ENCODE peak calls at places on chromosomes 3 and 15, in six cellular contexts. U is MV-4-11; E is activated CD4-positive, CD25-positive, alpha-beta regulatory T cell treated with anti-CD3 and anti-CD28 coated beads, Interleukin-2, amount 50 U/mL, for 16 hours; V is GM19239; I is NCI-H2029 treated with DMSO at 0.1 percent for 48 hours; B is stimulated activated CD8-positive, alpha-beta memory T cell treated with anti-CD3 and anti-CD28 coated beads, Interleukin-12 subunit alpha, Interleukin-12 subunit beta, amount 100 ng/mL, for 4 hours. T is an unnamed sample.

GRCh38 chr15:29452881-29453731 is 183.5 kb upstream of the NSMCE3 start:
- DNase-seq in U (no peak), E (no peak), V (no peak), I (no peak), B (no peak), T (no peak)

GRCh38 chr3:185558395-185558794 is 6.0 kb upstream of the LIPH start:
- DNase-seq in U (no peak), E (no peak), V (no peak), I (no peak), B (no peak), T (no peak)

GRCh38 chr15:29276366-29276765 is 6.7 kb upstream of the NSMCE3 start:
- DNase-seq in U (no peak), E (no peak), V (no peak), I (no peak), B (no peak), T (no peak)

GRCh38 chr15:66702770-66703539 is 919 bp downstream of the SMAD6 start:
- DNase-seq in U (peak), E (no peak), V (no peak), I (no peak), B (no peak), T (no peak)

GRCh38 chr3:57292159-57292894 is at the start of gene ASB14:
- DNase-seq in U (no peak), E (no peak), V (no peak), I (no peak), B (no peak), T (no peak)

GRCh38 chr3:141913150-141913811 is 36.8 kb downstream of the ATP1B3 start:
- DNase-seq in U (peak), E (peak), V (no peak), I (peak), B (peak), T (peak)

GRCh38 chr3:10702961-10703740 is 112.9 kb upstream of the SLC6A11 start:
- DNase-seq in U (no peak), E (no peak), V (no peak), I (no peak), B (no peak), T (peak)

GRCh38 chr15:61141497-61142125 is 87.5 kb downstream of the RORA start:
- DNase-seq in U (no peak), E (no peak), V (no peak), I (peak), B (no peak), T (no peak)

GRCh38 chr3:162998205-162998604 is 1501.6 kb downstream of the OTOL1 start:
- DNase-seq in U (no peak), E (no peak), V (no peak), I (no peak), B (no peak), T (no peak)